ENCODE peak calls at places on chromosome 22, in eight cellular contexts. H is ELF-1; E is H9; P is NCI-H1105 treated with DMSO at 0.1 percent for 48 hours; C is Kasumi-1; M is cardiac muscle cell; Z is stimulated activated CD4-positive, alpha-beta T cell treated with anti-CD3 and anti-CD28 coated beads, Interleukin-15, amount 100 ng/mL, for 1 hour; Y is GM23338. G is an unnamed sample.

GRCh38 chr22:37345863-37346514 is 63.7 kb downstream of the CYTH4 start:
- DNase-seq in H (no peak), E (no peak), P (peak), C (no peak), M (peak), Z (no peak), Y (no peak), G (peak)

GRCh38 chr22:45891471-45891995 is 85.4 kb downstream of the WNT7B start:
- DNase-seq in H (no peak), E (no peak), P (no peak), C (no peak), M (no peak), Z (no peak), Y (no peak), G (no peak)

GRCh38 chr22:20524004-20524481 is 16.6 kb downstream of the MED15 start:
- DNase-seq in H (no peak), E (no peak), P (no peak), C (no peak), M (no peak), Z (no peak), Y (no peak), G (peak)

GRCh38 chr22:49523374-49524008 is 304.2 kb downstream of the BRD1 start:
- DNase-seq in H (peak), E (no peak), P (no peak), C (no peak), M (no peak), Z (no peak), Y (no peak), G (no peak)

GRCh38 chr22:20951932-20952380 is 15.1 kb upstream of the AIFM3 start:
- DNase-seq in H (peak), E (no peak), P (no peak), C (no peak), M (no peak), Z (no peak), Y (no peak), G (no peak)

GRCh38 chr22:27885977-27886842 is 32.8 kb downstream of the PITPNB start:
- DNase-seq in H (peak), E (no peak), P (peak), C (peak), M (peak), Z (no peak), Y (peak), G (peak)

GRCh38 chr22:38941488-38941987 is 15.9 kb upstream of the APOBEC3A start:
- DNase-seq in H (no peak), E (no peak), P (no peak), C (no peak), M (no peak), Z (no peak), Y (no peak), G (no peak)

GRCh38 chr22:45235851-45236342 is 4.8 kb downstream of the KIAA0930 start:
- DNase-seq in H (no peak), E (no peak), P (peak), C (no peak), M (no peak), Z (no peak), Y (no peak), G (no peak)

GRCh38 chr22:26671317-26672059 is 14.1 kb downstream of the MIAT start:
- DNase-seq in H (no peak), E (no peak), P (peak), C (no peak), M (no peak), Z (peak), Y (peak), G (peak)

GRCh38 chr22:24952837-24953293 is 349 bp downstream of the KIAA1671 start:
- DNase-seq in H (peak), E (peak), P (peak), C (no peak), M (peak), Z (no peak), Y (peak), G (peak)

GRCh38 chr22:42277988-42278776 is 7.7 kb upstream of the TCF20 start:
- DNase-seq in H (peak), E (no peak), P (peak), C (no peak), M (peak), Z (no peak), Y (no peak), G (no peak)

GRCh38 chr22:32761251-32761903 is 40.1 kb upstream of the TIMP3 start:
- DNase-seq in H (no peak), E (no peak), P (no peak), C (no peak), M (no peak), Z (no peak), Y (no peak), G (no peak)

GRCh38 chr22:35541254-35541748 is 670 bp downstream of the RASD2 start:
- DNase-seq in H (no peak), E (no peak), P (peak), C (no peak), M (no peak), Z (no peak), Y (peak), G (no peak)

GRCh38 chr22:24055283-24055682 is 44.2 kb downstream of the CABIN1 start:
- DNase-seq in H (no peak), E (no peak), P (no peak), C (no peak), M (no peak), Z (no peak), Y (no peak), G (no peak)

GRCh38 chr22:45997775-45998637 is 21.0 kb upstream of the WNT7B start:
- DNase-seq in H (no peak), E (no peak), P (no peak), C (peak), M (no peak), Z (no peak), Y (no peak), G (no peak)

GRCh38 chr22:45968751-45969413 is 8.1 kb downstream of the WNT7B start:
- DNase-seq in H (no peak), E (no peak), P (no peak), C (no peak), M (peak), Z (no peak), Y (no peak), G (peak)

GRCh38 chr22:38937541-38937940 is 19.9 kb upstream of the APOBEC3A start:
- DNase-seq in H (no peak), E (no peak), P (no peak), C (no peak), M (no peak), Z (no peak), Y (no peak), G (no peak)

GRCh38 chr22:26471522-26471921 is 12.1 kb downstream of the HPS4 start:
- DNase-seq in H (no peak), E (no peak), P (no peak), C (no peak), M (no peak), Z (no peak), Y (no peak), G (peak)

GRCh38 chr22:37880668-37881440 is 25.2 kb upstream of the MICALL1 start:
- DNase-seq in H (no peak), E (no peak), P (no peak), C (no peak), M (peak), Z (no peak), Y (no peak), G (no peak)

GRCh38 chr22:26713823-26714449 is 56.5 kb downstream of the MIAT start:
- DNase-seq in H (no peak), E (no peak), P (no peak), C (no peak), M (peak), Z (no peak), Y (no peak), G (peak)

GRCh38 chr22:46769191-46769675 is 6.8 kb downstream of the TBC1D22A start:
- DNase-seq in H (no peak), E (no peak), P (peak), C (no peak), M (no peak), Z (no peak), Y (no peak), G (no peak)

GRCh38 chr22:46038516-46039430 is 61.8 kb upstream of the WNT7B start:
- DNase-seq in H (no peak), E (no peak), P (no peak), C (no peak), M (no peak), Z (no peak), Y (no peak), G (no peak)

GRCh38 chr22:23396362-23397007 is 183.6 kb downstream of the IGLL1 start:
- DNase-seq in H (no peak), E (no peak), P (no peak), C (no peak), M (no peak), Z (no peak), Y (no peak), G (no peak)

GRCh38 chr22:49299821-49300231 is 527.8 kb downstream of the BRD1 start:
- DNase-seq in H (no peak), E (no peak), P (no peak), C (no peak), M (no peak), Z (no peak), Y (no peak), G (no peak)

GRCh38 chr22:49734390-49734789 is 93.3 kb downstream of the BRD1 start:
- DNase-seq in H (no peak), E (no peak), P (no peak), C (no peak), M (no peak), Z (no peak), Y (no peak), G (no peak)

GRCh38 chr22:29216873-29217666 is 11.4 kb downstream of the EMID1 start:
- DNase-seq in H (no peak), E (peak), P (no peak), C (no peak), M (peak), Z (no peak), Y (no peak), G (no peak)

GRCh38 chr22:31346733-31347250 is 646 bp upstream of the PATZ1 start:
- DNase-seq in H (peak), E (peak), P (peak), C (peak), M (peak), Z (no peak), Y (peak), G (peak)

GRCh38 chr22:46057762-46058420 is 80.9 kb upstream of the WNT7B start:
- DNase-seq in H (no peak), E (peak), P (peak), C (peak), M (peak), Z (no peak), Y (no peak), G (peak)

GRCh38 chr22:46444390-46444854 is 93.0 kb downstream of the CELSR1 start:
- DNase-seq in H (peak), E (no peak), P (no peak), C (no peak), M (no peak), Z (no peak), Y (peak), G (no peak)

GRCh38 chr22:38230108-38230825 is 28.5 kb downstream of the MAFF start:
- DNase-seq in H (peak), E (peak), P (peak), C (peak), M (peak), Z (no peak), Y (peak), G (peak)

GRCh38 chr22:27412866-27413445 is 388.6 kb downstream of the MN1 start:
- DNase-seq in H (no peak), E (no peak), P (no peak), C (no peak), M (no peak), Z (no peak), Y (no peak), G (no peak)

GRCh38 chr22:33835196-33835788 is 85.0 kb downstream of the LARGE1 start:
- DNase-seq in H (no peak), E (no peak), P (peak), C (no peak), M (no peak), Z (no peak), Y (peak), G (no peak)